ENCODE peak calls at places on chromosomes 2 and 18, in six cellular contexts. K, Q, Z, H, M and X are unnamed samples.

GRCh38 chr2:217746741-217747287 is 256.0 kb downstream of the TNS1 start:
- DNase-seq in K (no peak), Q (peak), Z (no peak), H (peak), M (no peak), X (no peak)

GRCh38 chr18:50072146-50072545 is 122.8 kb downstream of the MYO5B start:
- DNase-seq in K (no peak), Q (no peak), Z (no peak), H (no peak), M (no peak), X (no peak)

GRCh38 chr2:130839011-130839780 is 2.5 kb downstream of the ARHGEF4 start:
- DNase-seq in K (no peak), Q (no peak), Z (no peak), H (no peak), M (no peak), X (no peak)

GRCh38 chr2:140600116-140600515 is 1530.7 kb downstream of the LRP1B start:
- DNase-seq in K (no peak), Q (peak), Z (no peak), H (peak), M (no peak), X (peak)

GRCh38 chr2:240619506-240620148 is 5.7 kb upstream of the GPR35 start:
- DNase-seq in K (no peak), Q (no peak), Z (peak), H (no peak), M (no peak), X (no peak)

GRCh38 chr18:21664069-21664468 is 40.5 kb downstream of the ABHD3 start:
- DNase-seq in K (no peak), Q (no peak), Z (no peak), H (no peak), M (no peak), X (no peak)

GRCh38 chr2:109259671-109260070 is 130.7 kb downstream of the SH3RF3 start:
- DNase-seq in K (no peak), Q (no peak), Z (no peak), H (no peak), M (no peak), X (no peak)

GRCh38 chr2:197786010-197786877 is 1.1 kb upstream of the BOLL start:
- DNase-seq in K (peak), Q (no peak), Z (peak), H (no peak), M (peak), X (no peak)

GRCh38 chr18:58512161-58512581 is 116.7 kb downstream of the ALPK2 start:
- DNase-seq in K (no peak), Q (no peak), Z (no peak), H (no peak), M (no peak), X (no peak)

GRCh38 chr2:119536209-119536608 is 8.0 kb upstream of the CFAP221 start:
- DNase-seq in K (no peak), Q (no peak), Z (no peak), H (no peak), M (no peak), X (no peak)

GRCh38 chr2:96509847-96510230 is 4.7 kb upstream of the NEURL3 start:
- DNase-seq in K (no peak), Q (no peak), Z (no peak), H (no peak), M (no peak), X (no peak)

GRCh38 chr2:105308785-105309540 is 20.6 kb downstream of the TGFBRAP1 start:
- DNase-seq in K (no peak), Q (no peak), Z (peak), H (peak), M (no peak), X (no peak)

GRCh38 chr2:10183146-10183675 is 60.7 kb downstream of the RRM2 start:
- DNase-seq in K (no peak), Q (no peak), Z (no peak), H (no peak), M (no peak), X (no peak)

GRCh38 chr2:142874293-142874814 is 3.1 kb upstream of the KYNU start:
- DNase-seq in K (no peak), Q (peak), Z (no peak), H (peak), M (peak), X (peak)

GRCh38 chr18:25225152-25225551 is 126.8 kb downstream of the ZNF521 start:
- DNase-seq in K (no peak), Q (no peak), Z (peak), H (no peak), M (no peak), X (no peak)

GRCh38 chr18:76131738-76132137 is 363.3 kb downstream of the ZNF516 start:
- DNase-seq in K (no peak), Q (peak), Z (no peak), H (no peak), M (no peak), X (no peak)

GRCh38 chr2:73233932-73234832 is at the start of gene CCT7:
- DNase-seq in K (peak), Q (peak), Z (peak), H (peak), M (peak), X (peak)

GRCh38 chr2:104444392-104444791 is 409.5 kb upstream of the POU3F3 start:
- DNase-seq in K (no peak), Q (peak), Z (no peak), H (no peak), M (no peak), X (no peak)

GRCh38 chr2:68710756-68711155 is 23.9 kb upstream of the ARHGAP25 start:
- DNase-seq in K (no peak), Q (no peak), Z (no peak), H (no peak), M (no peak), X (no peak)

GRCh38 chr2:903223-903900 is 47.3 kb upstream of the SNTG2 start:
- DNase-seq in K (no peak), Q (no peak), Z (no peak), H (no peak), M (no peak), X (no peak)

GRCh38 chr2:3627500-3628100 is 30.4 kb upstream of the ALLC start:
- DNase-seq in K (peak), Q (no peak), Z (no peak), H (no peak), M (peak), X (no peak)

GRCh38 chr2:118836411-118836930 is 11.0 kb downstream of the EN1 start:
- DNase-seq in K (no peak), Q (no peak), Z (no peak), H (no peak), M (no peak), X (no peak)

GRCh38 chr2:7083580-7084509 is 166.6 kb downstream of the RNF144A start:
- DNase-seq in K (no peak), Q (peak), Z (no peak), H (peak), M (no peak), X (no peak)

GRCh38 chr2:180675170-180675569 is 305.2 kb upstream of the UBE2E3 start:
- DNase-seq in K (no peak), Q (no peak), Z (no peak), H (no peak), M (no peak), X (no peak)

GRCh38 chr2:145066151-145066661 is 546.3 kb upstream of the ZEB2 start:
- DNase-seq in K (no peak), Q (peak), Z (peak), H (peak), M (no peak), X (peak)

GRCh38 chr2:129253461-129253812 is 726.0 kb upstream of the RAB6C start:
- DNase-seq in K (no peak), Q (no peak), Z (no peak), H (peak), M (peak), X (no peak)

GRCh38 chr2:162473-163135 is 101.2 kb downstream of the SH3YL1 start:
- DNase-seq in K (no peak), Q (no peak), Z (no peak), H (no peak), M (no peak), X (no peak)

GRCh38 chr2:237859533-237860272 is at the start of gene RAMP1:
- DNase-seq in K (no peak), Q (no peak), Z (peak), H (peak), M (no peak), X (no peak)
- H3K4me3 ChIP-seq in K (no peak), Q (peak), Z (peak), H (peak), M (peak), X (peak)

DNA sequence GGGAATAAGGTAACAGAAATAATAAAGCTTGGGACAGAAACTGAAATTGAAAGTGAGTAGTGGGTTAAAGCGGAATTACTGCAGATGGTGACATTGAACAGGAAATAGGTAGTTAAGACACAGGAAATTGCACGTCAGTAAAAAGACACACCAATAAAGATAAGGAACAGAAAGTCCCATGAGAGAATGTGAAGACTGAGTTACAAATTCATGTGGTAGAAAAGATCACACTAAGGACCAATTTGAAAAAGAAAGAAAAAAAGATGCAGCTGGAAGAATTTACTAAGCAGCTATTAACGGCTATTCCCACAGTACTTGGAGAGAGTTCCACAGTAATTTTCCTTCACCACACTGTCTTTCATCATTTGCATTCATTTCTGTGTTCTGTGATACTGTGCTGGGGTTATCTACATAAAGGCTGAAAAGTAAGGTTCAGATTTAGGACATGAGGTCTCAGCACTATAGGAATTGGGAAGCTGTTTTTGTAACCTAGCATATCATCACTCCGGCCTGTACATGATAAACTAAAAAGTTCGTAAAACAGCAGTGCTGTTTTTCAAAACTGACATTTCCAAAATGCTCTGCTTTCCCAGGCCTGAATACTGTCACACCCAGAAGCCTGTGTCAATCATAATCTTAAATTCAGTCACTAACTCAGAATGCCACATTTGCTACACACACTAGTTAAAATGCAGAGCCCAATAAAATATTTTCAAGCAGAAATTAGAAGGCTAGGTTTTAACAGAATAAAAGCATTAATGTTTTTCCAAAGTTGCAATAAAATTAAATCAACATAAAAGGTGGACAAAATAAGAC is 42.9 kb downstream of the SRBD1 start:
- DNase-seq in K (no peak), Q (peak), Z (no peak), H (peak), M (no peak), X (no peak)
- H3K4me3 ChIP-seq in K (peak), Q (no peak), Z (peak), H (no peak), M (no peak), X (no peak)

GRCh38 chr2:8582850-8583399 is 98.9 kb upstream of the ID2 start:
- DNase-seq in K (peak), Q (no peak), Z (peak), H (no peak), M (peak), X (no peak)
- H3K4me3 ChIP-seq in K (no peak), Q (no peak), Z (no peak), H (no peak), M (no peak), X (no peak)

DNA sequence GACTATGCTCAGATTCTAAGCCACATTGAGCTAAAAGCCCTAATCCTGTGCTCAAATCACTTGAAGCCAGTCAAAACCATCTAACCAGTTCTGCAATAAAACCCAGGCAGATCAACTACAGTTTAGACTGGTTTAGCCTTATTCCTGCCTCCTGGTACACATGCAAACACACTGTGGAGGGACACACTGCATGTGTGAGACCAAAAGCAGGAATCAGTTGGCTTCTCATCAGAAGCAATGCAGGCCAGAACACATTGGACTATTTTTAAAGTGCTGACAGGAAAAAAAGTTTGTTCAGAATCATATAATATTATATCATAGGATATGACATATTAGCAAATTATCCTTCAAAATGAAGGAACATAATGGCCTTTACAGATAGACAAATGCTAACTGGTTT is 52.5 kb upstream of the NT5C1B start:
- DNase-seq in K (no peak), Q (no peak), Z (no peak), H (no peak), M (no peak), X (no peak)
- H3K4me3 ChIP-seq in K (no peak), Q (no peak), Z (no peak), H (no peak), M (no peak), X (no peak)

DNA sequence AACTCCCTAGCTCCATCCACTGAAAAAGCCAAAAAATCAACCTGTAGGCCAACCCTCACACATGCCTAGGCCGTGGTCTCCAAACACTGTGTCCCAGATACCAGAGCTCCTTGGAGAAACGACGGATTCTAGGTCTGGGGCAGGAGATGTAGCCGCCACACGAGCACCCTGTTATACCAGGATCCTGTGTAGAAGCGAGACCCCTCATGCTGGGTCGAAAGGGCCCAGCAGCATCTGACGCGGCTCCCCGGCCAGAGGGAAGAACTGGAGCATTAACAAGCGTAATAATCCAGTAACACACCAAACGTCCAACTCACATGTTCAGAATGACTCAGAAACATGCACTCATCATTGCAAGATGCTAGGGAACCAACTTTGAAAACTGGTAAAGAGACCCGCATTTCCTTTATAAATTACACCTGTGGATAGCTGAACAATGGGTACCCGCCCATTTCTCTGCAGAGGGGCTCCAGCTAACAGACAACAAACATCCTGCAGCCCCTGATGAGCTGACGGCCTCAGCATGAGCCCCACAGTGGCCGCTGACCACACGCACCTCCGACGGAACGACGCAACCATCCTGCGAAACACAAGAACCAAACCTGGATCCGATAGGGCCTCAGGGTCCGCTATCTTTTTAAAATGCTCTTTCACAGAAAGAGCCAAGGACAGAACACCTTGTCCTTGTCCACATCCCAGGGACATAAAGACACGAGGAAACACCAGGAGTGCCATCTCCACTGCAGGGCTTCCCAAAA is 14.2 kb downstream of the SLC66A2 start:
- DNase-seq in K (no peak), Q (no peak), Z (no peak), H (no peak), M (no peak), X (no peak)
- H3K4me3 ChIP-seq in K (no peak), Q (no peak), Z (no peak), H (no peak), M (no peak), X (no peak)

GRCh38 chr18:13267517-13267916 is 49.0 kb downstream of the LDLRAD4 start:
- DNase-seq in K (no peak), Q (no peak), Z (no peak), H (no peak), M (no peak), X (no peak)

GRCh38 chr18:13264986-13265900 is 46.7 kb downstream of the LDLRAD4 start:
- DNase-seq in K (no peak), Q (no peak), Z (no peak), H (no peak), M (no peak), X (no peak)

GRCh38 chr18:13268035-13268700 is 49.6 kb downstream of the LDLRAD4 start:
- DNase-seq in K (no peak), Q (peak), Z (peak), H (peak), M (peak), X (peak)

GRCh38 chr18:13265901-13266207 is 47.3 kb downstream of the LDLRAD4 start:
- DNase-seq in K (no peak), Q (no peak), Z (no peak), H (no peak), M (no peak), X (no peak)

DNA sequence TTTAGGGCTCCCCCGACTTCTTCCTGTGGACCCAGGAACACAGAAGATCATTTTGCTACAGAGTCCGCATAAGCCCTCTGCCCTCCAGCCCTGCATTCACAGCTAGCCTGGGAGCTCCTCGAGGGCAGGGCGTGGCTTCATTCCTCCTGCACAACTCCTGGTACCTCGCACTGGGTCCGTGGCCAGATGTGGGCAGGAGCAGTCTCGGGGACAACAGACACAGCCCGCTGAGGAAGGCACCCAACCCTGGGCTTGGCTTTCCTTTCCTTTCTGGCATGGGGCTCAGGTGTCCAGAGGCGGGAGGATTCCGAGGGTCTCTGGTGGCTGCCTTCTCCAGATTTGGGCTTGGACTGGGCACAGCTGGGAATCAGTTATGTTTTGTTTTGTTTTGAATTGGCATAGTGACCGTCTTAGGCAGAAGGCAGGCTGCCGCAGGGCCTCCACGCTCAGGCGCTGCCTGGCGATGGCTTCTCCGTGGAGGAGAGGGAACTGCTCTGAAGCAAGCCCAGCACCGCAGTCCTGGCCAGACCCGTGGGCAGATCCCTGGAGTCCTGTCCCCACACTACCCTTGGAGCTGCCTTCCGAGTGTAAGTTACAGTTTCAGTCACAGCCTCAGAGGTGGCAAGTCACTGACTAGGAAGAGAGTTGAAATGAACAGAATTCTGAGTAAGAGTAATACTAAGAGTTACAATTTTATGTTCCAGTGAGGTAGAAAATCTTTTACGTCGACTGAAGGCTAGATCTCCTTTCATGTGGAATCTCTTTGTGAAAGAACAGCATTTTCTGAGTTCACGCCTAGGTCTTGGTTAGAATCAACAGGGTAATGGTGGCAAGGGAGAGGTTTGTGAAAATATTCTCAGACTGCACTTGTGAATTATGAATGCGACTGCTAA is 47.9 kb downstream of the LDLRAD4 start:
- DNase-seq in K (no peak), Q (no peak), Z (peak), H (no peak), M (no peak), X (no peak)
- H3K4me3 ChIP-seq in K (peak), Q (no peak), Z (peak), H (peak), M (no peak), X (no peak)

GRCh38 chr2:74325815-74326214 is 17.4 kb downstream of the SLC4A5 start:
- DNase-seq in K (no peak), Q (no peak), Z (no peak), H (no peak), M (no peak), X (no peak)

GRCh38 chr2:74328074-74328473 is 15.1 kb downstream of the SLC4A5 start:
- DNase-seq in K (no peak), Q (no peak), Z (no peak), H (no peak), M (no peak), X (no peak)

GRCh38 chr2:74328573-74328972 is 14.6 kb downstream of the SLC4A5 start:
- DNase-seq in K (no peak), Q (no peak), Z (no peak), H (no peak), M (no peak), X (no peak)

GRCh38 chr2:74327205-74327604 is 16.0 kb downstream of the SLC4A5 start:
- DNase-seq in K (no peak), Q (no peak), Z (no peak), H (no peak), M (no peak), X (no peak)

GRCh38 chr2:74327627-74328026 is 15.6 kb downstream of the SLC4A5 start:
- DNase-seq in K (no peak), Q (no peak), Z (no peak), H (no peak), M (no peak), X (no peak)
- H3K4me3 ChIP-seq in K (no peak), Q (no peak), Z (no peak), H (no peak), M (no peak), X (no peak)